ENCODE peak calls at places on chromosomes 2 and 18, in four cellular contexts. I, H, G and L are unnamed samples.

GRCh38 chr18:58378980-58379379 is 249.9 kb downstream of the ALPK2 start:
- DNase-seq in G (no peak), I (no peak), H (no peak), L (no peak)

GRCh38 chr2:98467082-98467536 is 22.5 kb downstream of the INPP4A start:
- DNase-seq in G (no peak), H (no peak), I (no peak), L (no peak)

GRCh38 chr2:190469770-190470169 is 61.6 kb downstream of the MFSD6 start:
- DNase-seq in H (no peak), G (peak; percentile 33), I (no peak), L (no peak)

GRCh38 chr18:10351221-10351795 is 103.1 kb upstream of the APCDD1 start:
- DNase-seq in G (no peak), H (no peak), I (no peak), L (no peak)

GRCh38 chr2:21469158-21469557 is 345.4 kb downstream of the TDRD15 start:
- DNase-seq in G (no peak), H (no peak), I (no peak), L (no peak)

GRCh38 chr2:38685116-38685735 is 19.3 kb downstream of the GALM start:
- DNase-seq in G (no peak), I (no peak), H (no peak), L (no peak)

GRCh38 chr2:151833984-151834383 is 5.8 kb upstream of the ARL5A start:
- DNase-seq in H (no peak), G (no peak), I (no peak), L (no peak)

GRCh38 chr2:226063704-226064390 is 664.3 kb downstream of the NYAP2 start:
- DNase-seq in G (no peak), H (no peak), I (no peak), L (no peak)

GRCh38 chr18:41719808-41720207 is 235.2 kb upstream of the PIK3C3 start:
- DNase-seq in H (no peak), I (no peak), G (no peak), L (no peak)

GRCh38 chr2:85730686-85731085 is 23.1 kb upstream of the ATOH8 start:
- DNase-seq in I (no peak), G (no peak), H (no peak), L (no peak)

GRCh38 chr18:73614812-73615211 is 532.8 kb downstream of the FBXO15 start:
- DNase-seq in G (no peak), I (no peak), H (no peak), L (no peak)

GRCh38 chr2:207487650-207488315 is 42.0 kb upstream of the CREB1 start:
- DNase-seq in G (no peak), H (no peak), I (no peak), L (no peak)

GRCh38 chr2:147006724-147007123 is 838.1 kb upstream of the ACVR2A start:
- DNase-seq in H (no peak), I (no peak), G (no peak), L (no peak)

GRCh38 chr18:74963820-74964446 is 245.0 kb downstream of the PTGR3 start:
- DNase-seq in I (no peak), G (no peak), H (no peak), L (no peak)

GRCh38 chr2:222535477-222535876 is 111.1 kb downstream of the SGPP2 start:
- DNase-seq in I (no peak), G (no peak), H (no peak), L (no peak)

GRCh38 chr18:29874519-29875098 is 1167.9 kb downstream of the DSC3 start:
- DNase-seq in G (no peak), I (no peak), H (no peak), L (no peak)

GRCh38 chr18:7334973-7335568 is 104.2 kb downstream of the LRRC30 start:
- DNase-seq in I (no peak), H (no peak), G (no peak), L (no peak)

GRCh38 chr2:100321181-100321880 is 970 bp downstream of the LONRF2 start:
- DNase-seq in I (no peak), G (peak; percentile 52), H (peak; percentile 71), L (peak; percentile 12)

GRCh38 chr18:31493941-31494340 is 4.0 kb upstream of the DSG2 start:
- DNase-seq in G (no peak), H (no peak), I (no peak), L (no peak)

GRCh38 chr2:71894266-71894665 is 253.4 kb downstream of the CYP26B1 start:
- DNase-seq in H (no peak), I (no peak), G (no peak), L (no peak)

GRCh38 chr2:178275600-178275999 is 81.3 kb downstream of the OSBPL6 start:
- DNase-seq in H (no peak), G (no peak), I (no peak), L (no peak)

GRCh38 chr2:211930331-211930730 is 608.3 kb downstream of the ERBB4 start:
- DNase-seq in G (no peak), I (no peak), H (no peak), L (no peak)

GRCh38 chr2:12932192-12932591 is 215.5 kb downstream of the TRIB2 start:
- DNase-seq in I (no peak), H (peak; percentile 40), G (no peak), L (no peak)

GRCh38 chr2:217835931-217836881 is 166.6 kb downstream of the TNS1 start:
- DNase-seq in I (no peak), H (no peak), G (peak; percentile 81), L (no peak)

GRCh38 chr18:31973929-31974546 is 31.1 kb upstream of the TRAPPC8 start:
- DNase-seq in I (no peak), H (no peak), G (no peak), L (no peak)

GRCh38 chr2:70921839-70922590 is 13.7 kb upstream of the ATP6V1B1 start:
- DNase-seq in I (no peak), H (no peak), G (no peak), L (no peak)

DNA sequence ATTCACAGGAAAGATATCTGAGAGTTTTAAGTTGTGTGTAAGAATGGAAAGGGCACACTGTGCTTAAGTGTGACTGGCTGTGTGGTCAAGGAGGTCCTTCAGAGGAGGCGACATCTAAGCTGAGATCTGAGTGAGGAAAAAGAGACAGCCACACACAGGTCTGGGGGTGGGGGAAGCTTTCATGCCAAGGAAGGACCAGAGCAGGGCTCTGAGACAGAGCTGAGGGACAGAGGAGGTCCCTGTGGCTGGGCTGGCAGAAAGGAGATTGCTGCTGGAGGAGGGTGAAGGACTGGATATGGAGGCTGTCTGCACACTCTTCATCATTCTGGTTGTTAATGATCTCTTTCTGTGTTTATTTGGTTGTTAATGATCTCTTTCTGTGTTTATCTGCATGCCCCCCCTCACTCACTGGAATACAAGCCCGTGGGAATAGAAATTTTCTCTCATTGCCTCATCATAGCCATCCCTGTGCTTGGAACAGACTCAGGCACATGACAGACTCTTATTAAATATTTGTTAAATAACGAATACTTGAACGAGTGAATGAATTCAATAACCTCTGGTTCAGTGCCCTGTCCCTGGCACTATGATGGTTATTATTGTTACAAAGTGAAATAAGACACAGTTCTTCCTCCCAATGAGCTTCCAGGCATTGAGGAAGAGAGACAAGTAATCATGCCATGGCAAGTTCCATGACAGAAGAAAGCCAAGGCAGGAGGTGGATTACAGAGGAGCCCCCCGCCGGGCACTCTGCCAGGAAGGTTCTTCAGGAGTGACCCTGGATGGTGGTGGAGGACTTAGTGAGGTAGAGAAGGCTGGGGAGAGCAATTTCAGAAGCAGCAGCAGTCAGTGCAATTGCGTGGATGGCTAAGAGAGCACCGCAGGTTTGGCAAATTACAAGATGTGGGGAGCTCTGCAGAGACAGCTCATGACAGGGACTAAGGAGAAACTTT is 399.4 kb upstream of the HS6ST1 start:
- DNase-seq in I (no peak), H (no peak), G (no peak), L (no peak)
- H3K27ac ChIP-seq in I (no peak overlapping the region), H (no peak overlapping the region), G (no peak overlapping the region), L (no peak overlapping the region)

GRCh38 chr18:70636991-70637390 is 348.1 kb downstream of the SOCS6 start:
- DNase-seq in G (no peak), H (no peak), I (no peak), L (no peak)

GRCh38 chr18:70640336-70640887 is 351.6 kb downstream of the SOCS6 start:
- DNase-seq in H (no peak), I (no peak), G (no peak), L (no peak)

GRCh38 chr18:70634576-70635147 is 345.8 kb downstream of the SOCS6 start:
- DNase-seq in I (no peak), H (no peak), G (no peak), L (no peak)
- H3K4me3 ChIP-seq in I (no peak overlapping the region), H (no peak overlapping the region), G (no peak overlapping the region), L (no peak overlapping the region)

DNA sequence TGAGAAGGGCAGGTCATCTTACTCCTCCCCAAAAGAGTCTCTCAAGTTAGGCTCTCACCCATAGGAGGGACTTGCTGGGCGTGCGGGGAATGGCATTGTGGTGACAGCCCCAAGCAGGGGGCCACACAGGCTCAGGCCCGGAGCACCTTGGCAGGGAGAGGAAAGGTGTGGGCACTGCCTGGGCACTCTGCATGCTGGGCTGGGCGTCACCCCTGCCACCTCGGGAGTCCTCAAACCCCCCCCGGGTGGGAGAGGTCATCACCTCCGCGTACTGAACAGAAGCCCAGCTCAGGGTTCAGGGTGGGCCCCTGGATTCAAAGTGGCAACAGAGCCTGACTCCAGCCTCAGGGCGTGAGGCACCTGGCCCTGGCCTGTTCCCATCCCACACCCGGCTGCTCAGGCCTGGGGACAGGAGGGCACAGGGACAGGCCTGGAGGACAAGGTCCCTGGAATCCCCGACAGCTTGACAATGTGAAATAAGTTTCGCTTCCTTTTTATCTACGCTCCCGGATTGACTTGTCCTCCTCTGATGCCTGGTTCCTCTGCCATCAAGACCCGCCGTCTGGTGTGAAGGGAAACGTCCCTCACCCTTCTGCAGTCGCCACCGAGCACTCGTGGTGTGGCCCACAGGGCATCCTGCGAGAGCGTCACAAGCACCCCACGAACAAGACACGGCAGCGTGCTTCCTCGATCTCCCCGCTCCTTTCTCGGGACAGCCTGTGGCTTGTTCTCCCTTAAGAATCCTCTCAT is 97.8 kb downstream of the HDAC4 start:
- DNase-seq in I (no peak), H (peak; percentile 42), G (peak; percentile 18), L (no peak)
- H3K27ac ChIP-seq in I (no peak overlapping the region), H (peak overlapping the region; percentile 67), G (no peak overlapping the region), L (no peak overlapping the region)

GRCh38 chr2:120587997-120588336 is 147.7 kb upstream of the GLI2 start:
- DNase-seq in H (no peak), G (no peak), I (no peak), L (no peak)
- H3K4me3 ChIP-seq in H (no peak overlapping the region), G (no peak overlapping the region), I (no peak overlapping the region), L (no peak overlapping the region)

DNA sequence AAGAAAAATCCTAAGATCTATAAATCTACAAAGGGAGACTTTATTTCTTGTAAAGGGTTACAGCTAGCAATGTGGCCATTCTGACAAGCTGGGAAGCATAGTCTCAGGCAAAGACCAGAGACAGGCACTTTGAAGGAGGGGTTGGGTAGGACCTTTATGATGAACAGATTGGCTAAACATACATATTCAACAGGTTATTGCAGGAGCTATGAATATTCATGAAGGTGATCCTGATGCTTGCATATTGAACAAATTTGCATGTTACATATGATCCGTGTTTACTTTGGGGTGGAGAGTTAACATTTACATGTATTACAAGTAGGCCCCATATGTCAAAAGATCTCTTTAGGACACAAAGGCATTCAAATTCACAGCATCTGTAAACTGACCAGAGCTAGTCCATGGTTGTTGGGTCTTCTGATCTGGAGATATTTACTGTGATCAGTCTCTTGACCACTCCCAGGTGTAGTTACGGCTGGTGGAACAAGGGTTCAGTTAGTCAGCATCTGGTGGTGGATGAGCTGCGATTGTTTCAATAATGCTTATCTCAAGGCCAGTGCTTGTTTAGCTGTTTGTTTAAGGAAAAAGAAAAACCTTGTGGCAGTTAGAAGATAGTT is 80.4 kb downstream of the PMAIP1 start:
- DNase-seq in I (no peak), H (no peak), G (no peak), L (no peak)
- H3K27ac ChIP-seq in I (no peak overlapping the region), H (no peak overlapping the region), G (no peak overlapping the region), L (no peak overlapping the region)

GRCh38 chr18:8498905-8499304 is 110.3 kb upstream of the RAB12 start:
- DNase-seq in I (no peak), H (no peak), G (no peak), L (no peak)
- H3K4me3 ChIP-seq in I (no peak overlapping the region), H (no peak overlapping the region), G (no peak overlapping the region), L (no peak overlapping the region)